ENCODE peak calls at places on chromosomes 13 and 19, in four cellular contexts. M, W, G and L are unnamed samples.

GRCh38 chr19:28685802-28686201 is 527.1 kb downstream of the UQCRFS1 start:
- DNase-seq in G (no peak), W (no peak), M (no peak), L (no peak)

GRCh38 chr13:33524086-33524485 is 238.5 kb upstream of the STARD13 start:
- DNase-seq in M (no peak), G (no peak), W (no peak), L (no peak)

GRCh38 chr19:55119053-55119452 is 1.6 kb upstream of the PPP1R12C start:
- DNase-seq in W (no peak), M (no peak), G (no peak), L (no peak)

GRCh38 chr13:111202149-111202548 is 87.0 kb downstream of the ARHGEF7 start:
- DNase-seq in G (no peak), W (no peak), M (no peak), L (no peak)

GRCh38 chr19:43406297-43406696 is 8.4 kb upstream of the TEX101 start:
- DNase-seq in G (no peak), W (no peak), M (no peak), L (no peak)

GRCh38 chr13:52652980-52653303 is 306 bp downstream of the SUGT1 start:
- DNase-seq in M (no peak), W (no peak), G (no peak), L (peak)

GRCh38 chr13:35598790-35599369 is 122.4 kb upstream of the MAB21L1 start:
- DNase-seq in M (no peak), G (no peak), W (no peak), L (no peak)

GRCh38 chr19:7188682-7189629 is 105.3 kb downstream of the INSR start:
- DNase-seq in M (no peak), G (no peak), W (no peak), L (no peak)

GRCh38 chr13:80338781-80339577 is 1.9 kb downstream of the SPRY2 start:
- DNase-seq in M (peak), G (peak), W (no peak), L (peak)

GRCh38 chr13:110942248-110942981 is 27.5 kb upstream of the ANKRD10 start:
- DNase-seq in G (no peak), M (no peak), W (no peak), L (no peak)

GRCh38 chr13:59034198-59034597 is 1129.5 kb downstream of the DIAPH3 start:
- DNase-seq in G (no peak), M (no peak), W (no peak), L (no peak)

GRCh38 chr13:75440100-75440499 is 41.9 kb downstream of the TBC1D4 start:
- DNase-seq in G (no peak), M (no peak), W (no peak), L (no peak)

GRCh38 chr13:27636624-27637288 is 15.1 kb downstream of the POLR1D start:
- DNase-seq in M (no peak), G (no peak), W (no peak), L (no peak)

GRCh38 chr19:964116-964520 is 20.0 kb upstream of the WDR18 start:
- DNase-seq in M (no peak), W (no peak), G (no peak), L (no peak)

GRCh38 chr13:74644239-74644638 is 510.0 kb upstream of the KLF12 start:
- DNase-seq in W (no peak), M (no peak), G (no peak), L (no peak)

GRCh38 chr13:46489586-46490023 is 63.4 kb upstream of the LRCH1 start:
- DNase-seq in G (peak), W (no peak), M (no peak), L (peak)

DNA sequence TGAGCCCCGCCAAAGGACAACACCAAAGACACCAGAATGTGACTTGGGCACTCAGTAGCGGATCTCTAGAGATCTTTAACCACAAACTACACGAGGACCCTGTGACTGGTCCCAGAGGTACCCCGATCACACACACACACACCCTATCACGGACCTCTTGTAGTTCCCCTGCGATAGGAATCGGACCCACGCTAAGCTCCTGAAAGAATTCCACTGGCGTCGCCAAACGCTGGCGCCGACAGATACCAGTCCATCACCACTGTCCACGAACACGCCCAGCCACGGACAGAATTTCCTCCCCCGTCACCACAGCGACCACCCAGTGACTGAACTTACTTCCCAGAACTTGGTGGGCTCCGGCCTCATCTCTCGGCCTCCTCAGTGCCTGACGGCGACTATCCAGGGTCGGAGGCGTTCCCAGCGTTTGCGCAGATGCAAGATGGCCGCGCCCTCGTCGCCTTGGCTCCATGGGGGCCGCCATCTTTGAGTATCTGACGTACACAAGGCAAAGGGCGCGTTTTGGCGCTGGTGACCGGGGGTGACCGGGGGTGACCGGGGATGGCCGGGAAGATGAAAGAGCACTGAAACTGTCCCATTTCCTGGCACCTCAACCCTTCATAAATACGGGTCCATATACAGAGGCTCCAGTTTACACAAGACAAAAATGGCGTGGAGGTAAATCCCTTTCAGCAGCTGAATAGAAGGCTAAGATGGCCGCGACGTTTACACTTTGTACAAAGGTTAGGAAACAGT is at the start of gene ZNF615:
- DNase-seq in G (peak), W (peak), M (peak), L (peak)
- TF ChIP-seq POLR2A in G (peak), W (no peak), M (no peak), L (peak)

GRCh38 chr19:18457478-18458331 is 19.8 kb upstream of the ISYNA1 start:
- DNase-seq in G (no peak), W (no peak), M (no peak), L (no peak)
- TF ChIP-seq POLR2A in G (no peak), W (no peak), M (no peak), L (no peak)

DNA sequence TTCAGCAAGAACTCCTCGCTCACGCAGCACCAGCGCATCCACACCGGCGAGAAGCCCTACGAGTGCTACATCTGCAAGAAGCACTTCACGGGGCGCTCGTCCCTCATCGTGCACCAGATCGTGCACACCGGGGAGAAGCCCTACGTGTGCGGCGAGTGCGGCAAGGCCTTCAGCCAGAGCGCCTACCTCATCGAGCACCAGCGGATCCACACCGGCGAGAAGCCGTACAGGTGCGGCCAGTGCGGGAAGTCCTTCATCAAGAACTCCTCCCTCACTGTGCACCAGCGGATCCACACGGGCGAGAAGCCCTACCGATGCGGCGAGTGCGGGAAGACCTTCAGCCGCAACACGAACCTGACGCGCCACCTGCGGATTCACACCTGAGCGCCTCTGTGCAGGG is 20.6 kb upstream of the SMIM17 start:
- DNase-seq in G (no peak), M (no peak), W (no peak), L (no peak)
- TF ChIP-seq POLR2A in G (no peak), M (no peak), W (no peak), L (no peak)

GRCh38 chr19:57578487-57579205 is at the start of gene ZNF416:
- DNase-seq in G (peak), M (peak), W (peak), L (peak)
- TF ChIP-seq POLR2A in G (no peak), M (no peak), W (no peak), L (peak)

DNA sequence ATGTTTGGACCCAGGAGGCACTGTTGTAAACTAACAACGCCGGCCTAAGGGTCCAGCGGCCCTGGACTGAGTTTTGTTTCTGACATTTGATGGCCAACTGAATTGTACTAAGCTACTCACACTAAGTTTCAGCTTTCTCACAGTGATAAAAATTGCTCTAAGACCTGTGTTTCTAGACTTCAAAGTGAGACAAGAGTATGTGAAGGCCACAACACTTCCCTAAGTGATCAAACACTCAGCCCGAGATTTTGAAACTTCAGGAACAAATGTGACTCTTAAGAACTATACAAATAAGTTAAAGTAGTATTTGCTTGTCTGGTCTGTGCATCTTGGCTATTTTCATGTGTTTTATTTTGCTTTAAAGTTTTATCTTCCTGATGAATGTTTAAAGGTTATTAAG is 30.2 kb downstream of the EFNB2 start:
- DNase-seq in W (no peak), M (no peak), G (no peak), L (no peak)
- TF ChIP-seq POLR2A in W (no peak), M (no peak), G (no peak), L (no peak)